ENCODE peak calls at places on chromosome 10, in seven cellular contexts. L is H9; A is cerebellar nuclear complex; E is SHP77; P is CD4-positive, CD25-positive, alpha-beta regulatory T cell; G is M059J; Y is NCI-H2029 treated with DMSO at 0.1 percent for 48 hours. Z is an unnamed sample.

GRCh38 chr10:15472431-15473400 is 101.6 kb upstream of the FAM171A1 start:
- DNase-seq in L (peak; percentile 64), A (no peak), E (no peak), P (no peak), G (peak; percentile 76), Y (no peak), Z (peak; percentile 54)

GRCh38 chr10:3964516-3964915 is 179.5 kb upstream of the KLF6 start:
- DNase-seq in L (no peak), A (no peak), E (no peak), P (no peak), G (no peak), Y (no peak), Z (no peak)

GRCh38 chr10:65556006-65556405 is 1369.8 kb upstream of the LRRTM3 start:
- DNase-seq in L (no peak), A (no peak), E (no peak), P (no peak), G (peak; percentile 13), Y (no peak), Z (no peak)

GRCh38 chr10:88472540-88472939 is 110.6 kb downstream of the RNLS start:
- DNase-seq in L (no peak), A (no peak), E (no peak), P (no peak), G (no peak), Y (no peak), Z (no peak)

GRCh38 chr10:103926722-103927319 is 8.8 kb upstream of the STN1 start:
- DNase-seq in L (no peak), A (peak; percentile 18), E (no peak), P (no peak), G (no peak), Y (no peak), Z (no peak)

GRCh38 chr10:636769-637168 is 52.7 kb downstream of the DIP2C start:
- DNase-seq in L (no peak), A (no peak), E (no peak), P (no peak), G (no peak), Y (no peak), Z (no peak)

GRCh38 chr10:42691361-42692120 is 53.2 kb upstream of the ZNF33B start:
- DNase-seq in L (peak; percentile 27), A (no peak), E (peak; percentile 96), P (no peak), G (peak; percentile 19), Y (peak; percentile 61), Z (peak; percentile 11)

GRCh38 chr10:119346063-119346835 is 138.9 kb downstream of the GRK5 start:
- DNase-seq in L (no peak), A (no peak), E (peak; percentile 74), P (no peak), G (peak; percentile 25), Y (no peak), Z (no peak)

GRCh38 chr10:35334297-35334696 is 2.0 kb upstream of the CCNY start:
- DNase-seq in L (no peak), A (no peak), E (no peak), P (no peak), G (no peak), Y (no peak), Z (no peak)

GRCh38 chr10:29228586-29228985 is 60.3 kb upstream of the LYZL1 start:
- DNase-seq in L (no peak), A (no peak), E (no peak), P (no peak), G (no peak), Y (no peak), Z (no peak)

GRCh38 chr10:17607603-17608332 is 9.4 kb downstream of the HACD1 start:
- DNase-seq in L (no peak), A (peak; percentile 17), E (no peak), P (peak; percentile 13), G (peak; percentile 43), Y (peak; percentile 3), Z (peak; percentile 45)

GRCh38 chr10:58665361-58665760 is 152.7 kb downstream of the BICC1 start:
- DNase-seq in L (no peak), A (no peak), E (no peak), P (no peak), G (no peak), Y (no peak), Z (no peak)

GRCh38 chr10:117541909-117542705 is 439 bp upstream of the EMX2 start:
- DNase-seq in L (peak; percentile 92), A (no peak), E (no peak), P (no peak), G (peak; percentile 57), Y (no peak), Z (peak; percentile 87)

GRCh38 chr10:127293640-127294039 is 97.2 kb upstream of the INSYN2A start:
- DNase-seq in L (no peak), A (no peak), E (no peak), P (no peak), G (peak; percentile 7), Y (peak; percentile 29), Z (no peak)

GRCh38 chr10:88347597-88348304 is 235.4 kb downstream of the RNLS start:
- DNase-seq in L (peak; percentile 30), A (peak; percentile 78), E (no peak), P (no peak), G (no peak), Y (no peak), Z (no peak)

GRCh38 chr10:6048281-6049030 is 13.7 kb downstream of the IL2RA start:
- DNase-seq in L (no peak), A (no peak), E (no peak), P (no peak), G (no peak), Y (no peak), Z (no peak)

GRCh38 chr10:17290226-17290625 is 62.2 kb downstream of the VIM start:
- DNase-seq in L (no peak), A (no peak), E (peak; percentile 1), P (no peak), G (peak; percentile 35), Y (no peak), Z (peak; percentile 17)

GRCh38 chr10:30637881-30638467 is 8.4 kb upstream of the LYZL2 start:
- DNase-seq in L (no peak), A (no peak), E (no peak), P (no peak), G (peak; percentile 82), Y (no peak), Z (no peak)

GRCh38 chr10:103501186-103501585 is 7.7 kb downstream of the NEURL1 start:
- DNase-seq in L (no peak), A (no peak), E (no peak), P (no peak), G (no peak), Y (no peak), Z (no peak)

GRCh38 chr10:6300106-6300783 is 97.5 kb downstream of the PFKFB3 start:
- DNase-seq in L (no peak), A (no peak), E (no peak), P (no peak), G (peak; percentile 67), Y (no peak), Z (no peak)

GRCh38 chr10:72932259-72933015 is 22.2 kb downstream of the PLA2G12B start:
- DNase-seq in L (no peak), A (no peak), E (no peak), P (no peak), G (no peak), Y (no peak), Z (no peak)

GRCh38 chr10:110746254-110746826 is 102.2 kb downstream of the RBM20 start:
- DNase-seq in L (peak; percentile 73), A (peak; percentile 44), E (peak; percentile 47), P (peak; percentile 36), G (peak; percentile 55), Y (peak; percentile 6), Z (peak; percentile 81)

GRCh38 chr10:59068581-59069191 is 107.8 kb upstream of the PHYHIPL start:
- DNase-seq in L (no peak), A (no peak), E (no peak), P (no peak), G (no peak), Y (no peak), Z (no peak)

GRCh38 chr10:8242295-8242872 is 187.9 kb downstream of the GATA3 start:
- DNase-seq in L (no peak), A (no peak), E (no peak), P (no peak), G (no peak), Y (no peak), Z (no peak)

GRCh38 chr10:78570633-78571032 is 498.1 kb upstream of the ZMIZ1 start:
- DNase-seq in L (no peak), A (no peak), E (no peak), P (no peak), G (no peak), Y (no peak), Z (no peak)

GRCh38 chr10:11397980-11398580 is 213.4 kb downstream of the USP6NL start:
- DNase-seq in L (no peak), A (no peak), E (no peak), P (no peak), G (peak; percentile 11), Y (no peak), Z (no peak)

GRCh38 chr10:94093286-94093905 is 99.7 kb downstream of the PLCE1 start:
- DNase-seq in L (no peak), A (no peak), E (no peak), P (no peak), G (no peak), Y (no peak), Z (no peak)

GRCh38 chr10:121096617-121097431 is 245.7 kb downstream of the WDR11 start:
- DNase-seq in L (no peak), A (no peak), E (no peak), P (no peak), G (peak; percentile 91), Y (no peak), Z (peak; percentile 42)

GRCh38 chr10:75600833-75601232 is 169.4 kb downstream of the LRMDA start:
- DNase-seq in L (no peak), A (no peak), E (no peak), P (no peak), G (no peak), Y (no peak), Z (no peak)

GRCh38 chr10:59585046-59585700 is 124.5 kb downstream of the SLC16A9 start:
- DNase-seq in L (no peak), A (no peak), E (peak; percentile 50), P (no peak), G (peak; percentile 11), Y (peak; percentile 26), Z (no peak)

GRCh38 chr10:31554556-31554955 is 235.5 kb downstream of the ZEB1 start:
- DNase-seq in L (no peak), A (no peak), E (no peak), P (no peak), G (peak; percentile 70), Y (no peak), Z (no peak)

GRCh38 chr10:78435484-78436222 is 402.0 kb downstream of the RPS24 start:
- DNase-seq in L (no peak), A (no peak), E (no peak), P (no peak), G (no peak), Y (no peak), Z (no peak)

GRCh38 chr10:24791129-24791733 is 67.5 kb upstream of the ARHGAP21 start:
- DNase-seq in L (no peak), A (no peak), E (no peak), P (no peak), G (peak; percentile 9), Y (no peak), Z (no peak)

GRCh38 chr10:118840071-118840775 is 85.5 kb upstream of the CACUL1 start:
- DNase-seq in L (no peak), A (no peak), E (no peak), P (no peak), G (peak; percentile 39), Y (no peak), Z (peak; percentile 48)

GRCh38 chr10:124381011-124381591 is 37.6 kb downstream of the OAT start:
- DNase-seq in L (no peak), A (no peak), E (peak; percentile 63), P (no peak), G (peak; percentile 71), Y (no peak), Z (no peak)

GRCh38 chr10:14124951-14125350 is 205.8 kb downstream of the FRMD4A start:
- DNase-seq in L (no peak), A (no peak), E (no peak), P (no peak), G (no peak), Y (no peak), Z (no peak)

GRCh38 chr10:10786334-10787090 is 231.2 kb upstream of the CELF2 start:
- DNase-seq in L (no peak), A (no peak), E (no peak), P (no peak), G (peak; percentile 9), Y (no peak), Z (no peak)